ENCODE peak calls at places on chromosomes 4 and X, in nine cellular contexts. X, Y, G, A, K, O, F, V and R are unnamed samples.

GRCh38 chrX:65581661-65582339 is 47.2 kb upstream of the LAS1L start:
- DNase-seq in A (peak), O (peak), K (peak), X (peak), F (peak), Y (peak), G (peak), V (peak), R (peak)

GRCh38 chrX:30971761-30972603 is 82.9 kb upstream of the TAB3 start:
- DNase-seq in G (peak), Y (peak), K (peak), V (peak), A (peak), F (no peak), O (peak), X (no peak), R (no peak)

GRCh38 chrX:53318766-53319353 is 37.5 kb upstream of the IQSEC2 start:
- DNase-seq in F (no peak), K (no peak), V (no peak), Y (no peak), O (no peak), G (no peak), A (no peak), X (no peak), R (no peak)

GRCh38 chr4:160026720-160027119 is 923.8 kb downstream of the RAPGEF2 start:
- DNase-seq in K (no peak), Y (no peak), O (no peak), G (no peak), V (no peak), F (no peak), A (no peak), X (no peak), R (no peak)

GRCh38 chr4:48854982-48855381 is 24.1 kb downstream of the OCIAD1 start:
- DNase-seq in Y (no peak), X (no peak), G (no peak), A (no peak), K (no peak), V (no peak), F (no peak), O (no peak), R (no peak)

GRCh38 chrX:119871599-119872395 is at the start of the genes NDUFA1 and RNF113A:
- DNase-seq in X (peak), G (peak), K (peak), O (peak), F (peak), V (peak), A (peak), Y (peak), R (peak)

GRCh38 chr4:78749972-78750727 is 26.0 kb upstream of the BMP2K start:
- DNase-seq in V (peak), F (no peak), O (no peak), A (no peak), G (peak), X (no peak), K (no peak), Y (peak), R (no peak)

GRCh38 chr4:169275180-169275579 is 4.4 kb upstream of the SH3RF1 start:
- DNase-seq in G (no peak), Y (no peak), A (no peak), X (no peak), F (no peak), K (no peak), O (no peak), V (no peak), R (no peak)

GRCh38 chr4:164023214-164023613 is 528.7 kb downstream of the TMA16 start:
- DNase-seq in K (no peak), X (no peak), V (no peak), A (no peak), F (no peak), O (no peak), G (no peak), Y (no peak), R (no peak)

GRCh38 chrX:49184294-49185061 is 1.7 kb downstream of the PRICKLE3 start:
- DNase-seq in O (peak), F (peak), V (no peak), G (no peak), X (no peak), A (peak), K (peak), Y (no peak), R (no peak)

GRCh38 chr4:83009529-83009928 is 1.1 kb downstream of the LIN54 start:
- DNase-seq in V (no peak), X (no peak), Y (no peak), G (no peak), K (no peak), F (no peak), O (no peak), A (no peak), R (no peak)

GRCh38 chr4:187417761-187418160 is 577.8 kb upstream of the ZFP42 start:
- DNase-seq in X (no peak), Y (no peak), V (no peak), G (no peak), F (no peak), O (no peak), K (no peak), A (no peak), R (no peak)

GRCh38 chr4:61375316-61375715 is 175.2 kb downstream of the ADGRL3 start:
- DNase-seq in A (no peak), O (no peak), G (no peak), V (no peak), K (no peak), F (no peak), X (no peak), Y (no peak), R (no peak)

GRCh38 chrX:1592128-1592862 is 891 bp downstream of the AKAP17A start:
- DNase-seq in G (peak), O (no peak), V (no peak), K (peak), X (no peak), Y (peak), A (no peak), F (no peak), R (peak)

GRCh38 chrX:10939384-10939783 is 171.7 kb upstream of the HCCS start:
- DNase-seq in Y (no peak), F (no peak), X (no peak), O (no peak), A (peak), G (no peak), V (no peak), K (no peak), R (no peak)

GRCh38 chr4:54091637-54092404 is 8.1 kb upstream of the GSX2 start:
- DNase-seq in Y (peak), F (peak), V (peak), X (peak), O (peak), G (no peak), A (peak), K (peak), R (peak)

GRCh38 chr4:30847157-30847556 is 127.0 kb downstream of the PCDH7 start:
- DNase-seq in A (no peak), V (no peak), O (no peak), G (no peak), Y (no peak), F (no peak), X (no peak), K (no peak), R (no peak)

GRCh38 chr4:76388160-76388908 is 32.6 kb downstream of the CCDC158 start:
- DNase-seq in Y (no peak), A (no peak), O (no peak), X (no peak), G (no peak), K (no peak), F (no peak), V (no peak), R (no peak)

GRCh38 chr4:15598644-15599043 is 56.5 kb downstream of the FBXL5 start:
- DNase-seq in O (no peak), V (no peak), A (no peak), G (no peak), F (no peak), K (no peak), Y (no peak), X (no peak), R (no peak)

GRCh38 chr4:41454393-41454792 is 83.6 kb upstream of the LIMCH1 start:
- DNase-seq in V (no peak), K (no peak), O (no peak), X (no peak), F (no peak), Y (no peak), G (no peak), A (no peak), R (no peak)

GRCh38 chr4:64969081-64969480 is 559.8 kb upstream of the TECRL start:
- DNase-seq in G (no peak), K (no peak), X (no peak), O (no peak), A (no peak), V (no peak), F (no peak), Y (no peak), R (no peak)

GRCh38 chr4:91127891-91128290 is 1000.7 kb downstream of the CCSER1 start:
- DNase-seq in V (no peak), Y (no peak), O (no peak), F (no peak), K (no peak), G (no peak), A (no peak), X (no peak), R (no peak)

GRCh38 chrX:74179071-74179470 is 124.9 kb upstream of the ZCCHC13 start:
- DNase-seq in X (no peak), O (peak), V (no peak), Y (no peak), K (no peak), A (peak), G (no peak), F (no peak), R (no peak)

GRCh38 chrX:46757593-46757992 is 1.3 kb downstream of the SLC9A7 start:
- DNase-seq in X (no peak), G (no peak), A (peak), V (no peak), K (no peak), F (no peak), O (no peak), Y (no peak), R (no peak)

GRCh38 chr4:23956601-23957364 is 66.9 kb upstream of the PPARGC1A start:
- DNase-seq in K (no peak), O (no peak), A (peak), X (no peak), Y (no peak), F (no peak), G (no peak), V (peak), R (no peak)

GRCh38 chrX:70168238-70169188 is 8.8 kb upstream of the DGAT2L6 start:
- DNase-seq in X (no peak), O (peak), K (no peak), A (peak), F (peak), V (no peak), G (no peak), Y (no peak), R (no peak)

GRCh38 chr4:7970031-7970946 is 30.6 kb upstream of the AFAP1 start:
- DNase-seq in Y (no peak), F (peak), X (no peak), O (no peak), V (no peak), K (peak), G (no peak), A (peak), R (peak)

GRCh38 chr4:76614589-76614988 is 179.6 kb downstream of the SHROOM3 start:
- DNase-seq in Y (no peak), O (peak), K (no peak), V (no peak), G (no peak), A (peak), X (no peak), F (no peak), R (no peak)

GRCh38 chr4:89000844-89001360 is 56.1 kb downstream of the FAM13A start:
- DNase-seq in X (no peak), A (peak), V (peak), F (no peak), Y (no peak), G (no peak), O (no peak), K (no peak), R (no peak)

GRCh38 chr4:3059896-3060295 is 14.4 kb downstream of the HTT-AS start:
- DNase-seq in Y (no peak), K (no peak), V (no peak), X (no peak), G (no peak), O (no peak), F (no peak), A (no peak), R (no peak)

GRCh38 chr4:127506283-127506682 is 126.5 kb upstream of the INTU start:
- DNase-seq in X (no peak), G (no peak), V (peak), O (no peak), K (no peak), F (no peak), A (no peak), Y (no peak), R (no peak)

GRCh38 chrX:9902651-9903050 is 64.5 kb upstream of the CLDN34 start:
- DNase-seq in V (no peak), Y (no peak), K (no peak), A (peak), F (no peak), X (no peak), O (no peak), G (no peak), R (no peak)

GRCh38 chrX:38400401-38400910 is 48.1 kb downstream of the OTC start:
- DNase-seq in F (no peak), Y (no peak), K (no peak), O (no peak), V (no peak), A (no peak), X (no peak), G (no peak), R (no peak)

GRCh38 chrX:8201896-8202331 is 30.8 kb upstream of the VCX2 start:
- DNase-seq in Y (no peak), A (no peak), K (no peak), X (no peak), O (no peak), V (no peak), G (no peak), F (no peak), R (no peak)

GRCh38 chr4:98627477-98627876 is 30.9 kb downstream of the TSPAN5 start:
- DNase-seq in V (no peak), F (no peak), O (no peak), Y (no peak), K (no peak), G (no peak), X (no peak), A (no peak), R (no peak)

GRCh38 chr4:137967480-137968190 is 274.5 kb downstream of the SLC7A11 start:
- DNase-seq in V (no peak), Y (no peak), K (no peak), O (no peak), A (peak), F (no peak), G (no peak), X (peak), R (no peak)

GRCh38 chrX:104670051-104670450 is 104.1 kb downstream of the IL1RAPL2 start:
- DNase-seq in A (no peak), Y (no peak), X (no peak), K (no peak), F (no peak), G (no peak), O (no peak), V (no peak), R (no peak)

GRCh38 chr4:79934660-79935059 is 138.4 kb downstream of the ANTXR2 start:
- DNase-seq in X (no peak), F (no peak), Y (no peak), G (no peak), A (no peak), V (no peak), K (no peak), O (no peak), R (no peak)